ENCODE peak calls at places on chromosomes 3 and 15, in seven cellular contexts. One of them, this sample, is unnamed. For H3K4me1, the result is how much of the 10 kb centered on the place peaks cover.

GRCh38 chr3:32347286-32348125 is 44.1 kb upstream of the CMTM7 start:
- DNase-seq in PC-3: no peak
- DNase-seq in GM23248: no peak
- DNase-seq in SK-N-SH: no peak
- DNase-seq in HCT116: no peak
- DNase-seq in OCI-LY7: no peak
- DNase-seq in MM.1S: no peak
- DNase-seq in this sample: peak

GRCh38 chr3:46899151-46900006 is 21.9 kb downstream of the PTH1R start:
- DNase-seq in PC-3: no peak
- DNase-seq in GM23248: no peak
- DNase-seq in SK-N-SH: no peak
- DNase-seq in HCT116: no peak
- DNase-seq in OCI-LY7: no peak
- DNase-seq in MM.1S: no peak
- DNase-seq in this sample: no peak

GRCh38 chr3:118036215-118036614 is 998.4 kb downstream of the IGSF11 start:
- DNase-seq in PC-3: no peak
- DNase-seq in GM23248: no peak
- DNase-seq in SK-N-SH: no peak
- DNase-seq in HCT116: no peak
- DNase-seq in OCI-LY7: no peak
- DNase-seq in MM.1S: no peak
- DNase-seq in this sample: no peak

GRCh38 chr3:71066356-71066755 is 517.2 kb downstream of the FOXP1 start:
- DNase-seq in PC-3: peak
- DNase-seq in GM23248: no peak
- DNase-seq in SK-N-SH: no peak
- DNase-seq in HCT116: no peak
- DNase-seq in OCI-LY7: peak
- DNase-seq in MM.1S: no peak
- DNase-seq in this sample: no peak

GRCh38 chr3:117688583-117688982 is 979.0 kb downstream of the TUSC7 start:
- DNase-seq in PC-3: no peak
- DNase-seq in GM23248: no peak
- DNase-seq in SK-N-SH: no peak
- DNase-seq in HCT116: no peak
- DNase-seq in OCI-LY7: no peak
- DNase-seq in MM.1S: peak
- DNase-seq in this sample: no peak

GRCh38 chr3:43477600-43477999 is 144.2 kb downstream of the ANO10 start:
- DNase-seq in PC-3: no peak
- DNase-seq in GM23248: no peak
- DNase-seq in SK-N-SH: no peak
- DNase-seq in HCT116: no peak
- DNase-seq in OCI-LY7: no peak
- DNase-seq in MM.1S: no peak
- DNase-seq in this sample: no peak

GRCh38 chr3:17213102-17213501 is 328.3 kb downstream of the PLCL2 start:
- DNase-seq in PC-3: peak
- DNase-seq in GM23248: peak
- DNase-seq in SK-N-SH: no peak
- DNase-seq in HCT116: no peak
- DNase-seq in OCI-LY7: no peak
- DNase-seq in MM.1S: no peak
- DNase-seq in this sample: no peak

GRCh38 chr3:61444794-61445193 is 116.6 kb upstream of the PTPRG start:
- DNase-seq in PC-3: no peak
- DNase-seq in GM23248: no peak
- DNase-seq in SK-N-SH: no peak
- DNase-seq in HCT116: no peak
- DNase-seq in OCI-LY7: no peak
- DNase-seq in MM.1S: no peak
- DNase-seq in this sample: no peak

GRCh38 chr15:98286831-98287230 is 326.3 kb downstream of the ARRDC4 start:
- DNase-seq in PC-3: no peak
- DNase-seq in GM23248: peak
- DNase-seq in SK-N-SH: no peak
- DNase-seq in HCT116: no peak
- DNase-seq in OCI-LY7: no peak
- DNase-seq in MM.1S: no peak
- DNase-seq in this sample: no peak

GRCh38 chr15:89971592-89971997 is 29.5 kb upstream of the ZNF710 start:
- DNase-seq in PC-3: peak
- DNase-seq in GM23248: peak
- DNase-seq in SK-N-SH: peak
- DNase-seq in HCT116: peak
- DNase-seq in OCI-LY7: peak
- DNase-seq in MM.1S: peak
- DNase-seq in this sample: peak

GRCh38 chr3:144229973-144230372 is 258.4 kb downstream of the DIPK2A start:
- DNase-seq in PC-3: no peak
- DNase-seq in GM23248: no peak
- DNase-seq in SK-N-SH: no peak
- DNase-seq in HCT116: no peak
- DNase-seq in OCI-LY7: no peak
- DNase-seq in MM.1S: no peak
- DNase-seq in this sample: no peak

GRCh38 chr3:84109911-84110310 is 848.9 kb upstream of the CADM2 start:
- DNase-seq in PC-3: no peak
- DNase-seq in GM23248: no peak
- DNase-seq in SK-N-SH: no peak
- DNase-seq in HCT116: no peak
- DNase-seq in OCI-LY7: no peak
- DNase-seq in MM.1S: no peak
- DNase-seq in this sample: no peak

GRCh38 chr15:29262738-29263137 is 6.9 kb downstream of the NSMCE3 start:
- DNase-seq in PC-3: no peak
- DNase-seq in GM23248: no peak
- DNase-seq in SK-N-SH: no peak
- DNase-seq in HCT116: no peak
- DNase-seq in OCI-LY7: no peak
- DNase-seq in MM.1S: no peak
- DNase-seq in this sample: no peak

GRCh38 chr3:10602769-10603768 is 97.7 kb upstream of the ATP2B2 start:
- DNase-seq in PC-3: no peak
- DNase-seq in GM23248: no peak
- DNase-seq in SK-N-SH: no peak
- DNase-seq in HCT116: no peak
- DNase-seq in OCI-LY7: peak
- DNase-seq in MM.1S: peak
- DNase-seq in this sample: no peak

GRCh38 chr3:150202696-150203095 is 205.4 kb upstream of the TSC22D2 start:
- DNase-seq in PC-3: no peak
- DNase-seq in GM23248: no peak
- DNase-seq in SK-N-SH: no peak
- DNase-seq in HCT116: no peak
- DNase-seq in OCI-LY7: no peak
- DNase-seq in MM.1S: no peak
- DNase-seq in this sample: no peak

GRCh38 chr3:184781801-184782200 is 30.2 kb upstream of the VPS8 start:
- DNase-seq in PC-3: no peak
- DNase-seq in GM23248: no peak
- DNase-seq in SK-N-SH: no peak
- DNase-seq in HCT116: no peak
- DNase-seq in OCI-LY7: no peak
- DNase-seq in MM.1S: no peak
- DNase-seq in this sample: no peak

DNA sequence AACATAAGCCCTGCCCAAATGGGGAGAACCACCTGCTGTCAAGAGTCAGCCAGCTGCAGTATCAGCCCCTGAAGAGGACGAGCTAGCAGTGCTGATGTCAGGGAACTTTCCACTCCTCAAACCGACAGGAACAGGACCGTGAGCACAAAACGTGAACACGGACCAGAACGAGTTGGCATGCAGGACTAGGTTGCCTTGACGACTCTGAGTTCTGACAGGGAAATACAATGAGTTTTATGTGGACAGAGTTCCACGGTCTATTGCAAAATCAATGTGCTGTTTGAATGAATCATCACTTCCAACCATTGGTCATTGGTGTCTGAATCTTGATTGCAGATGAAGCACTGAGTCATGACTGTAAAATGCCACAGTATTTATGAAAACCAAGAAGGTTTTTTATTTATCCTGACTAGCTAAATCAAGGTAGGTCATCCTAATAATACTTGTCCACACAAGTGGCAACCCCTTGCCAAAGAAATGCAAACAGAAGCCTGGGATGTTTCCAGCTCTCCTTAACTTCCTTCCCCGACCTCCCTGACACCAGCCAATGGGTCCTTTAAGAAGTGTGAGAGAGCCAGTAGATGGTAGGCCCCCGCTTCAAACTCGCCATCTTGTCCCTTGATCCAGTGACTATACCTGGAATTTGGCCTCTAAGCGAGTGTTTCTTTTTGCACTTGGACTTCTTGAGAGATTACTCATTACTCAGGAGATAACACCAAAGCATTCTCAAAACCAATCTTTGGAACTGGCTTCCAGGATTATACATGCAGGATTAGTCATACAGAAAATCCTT is 119.6 kb downstream of the ASB7 start:
- DNase-seq in PC-3: peak
- DNase-seq in GM23248: peak
- DNase-seq in SK-N-SH: no peak
- DNase-seq in HCT116: peak
- DNase-seq in OCI-LY7: no peak
- DNase-seq in MM.1S: no peak
- DNase-seq in this sample: peak
- TF ChIP-seq EZH2phosphoT487 in PC-3: no peak
- TF ChIP-seq EZH2phosphoT487 in GM23248: no peak
- TF ChIP-seq EZH2phosphoT487 in SK-N-SH: no peak
- TF ChIP-seq EZH2phosphoT487 in HCT116: no peak
- TF ChIP-seq EZH2phosphoT487 in OCI-LY7: no peak
- TF ChIP-seq EZH2phosphoT487 in MM.1S: no peak
- TF ChIP-seq EZH2phosphoT487 in this sample: no peak

DNA sequence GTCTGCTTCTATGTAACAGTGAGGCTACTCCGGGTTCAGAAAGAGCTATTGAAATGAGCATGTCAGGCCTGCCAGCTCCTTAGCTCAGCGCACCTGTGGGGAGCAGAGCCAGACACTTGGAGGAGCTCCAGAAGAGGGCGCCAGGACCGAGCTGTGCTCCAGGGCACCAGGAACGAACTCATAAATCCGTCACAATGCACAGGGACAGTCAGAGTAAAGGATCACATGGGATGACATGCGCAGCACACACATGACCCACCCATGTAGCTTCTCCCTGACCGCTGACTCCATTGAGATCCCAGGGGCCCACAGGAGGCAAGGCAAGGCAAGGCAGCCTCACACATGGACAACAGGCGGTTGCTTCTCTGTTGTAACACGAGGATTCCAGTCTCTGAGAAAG is 26.0 kb upstream of the GNB5 start:
- DNase-seq in PC-3: peak
- DNase-seq in GM23248: no peak
- DNase-seq in SK-N-SH: no peak
- DNase-seq in HCT116: no peak
- DNase-seq in OCI-LY7: peak
- DNase-seq in MM.1S: no peak
- DNase-seq in this sample: no peak
- H3K4me1 ChIP-seq in PC-3: under half
- H3K4me1 ChIP-seq in GM23248: under half
- H3K4me1 ChIP-seq in SK-N-SH: under half
- H3K4me1 ChIP-seq in HCT116: under half
- H3K4me1 ChIP-seq in OCI-LY7: under half
- H3K4me1 ChIP-seq in MM.1S: under half
- H3K4me1 ChIP-seq in this sample: under half

DNA sequence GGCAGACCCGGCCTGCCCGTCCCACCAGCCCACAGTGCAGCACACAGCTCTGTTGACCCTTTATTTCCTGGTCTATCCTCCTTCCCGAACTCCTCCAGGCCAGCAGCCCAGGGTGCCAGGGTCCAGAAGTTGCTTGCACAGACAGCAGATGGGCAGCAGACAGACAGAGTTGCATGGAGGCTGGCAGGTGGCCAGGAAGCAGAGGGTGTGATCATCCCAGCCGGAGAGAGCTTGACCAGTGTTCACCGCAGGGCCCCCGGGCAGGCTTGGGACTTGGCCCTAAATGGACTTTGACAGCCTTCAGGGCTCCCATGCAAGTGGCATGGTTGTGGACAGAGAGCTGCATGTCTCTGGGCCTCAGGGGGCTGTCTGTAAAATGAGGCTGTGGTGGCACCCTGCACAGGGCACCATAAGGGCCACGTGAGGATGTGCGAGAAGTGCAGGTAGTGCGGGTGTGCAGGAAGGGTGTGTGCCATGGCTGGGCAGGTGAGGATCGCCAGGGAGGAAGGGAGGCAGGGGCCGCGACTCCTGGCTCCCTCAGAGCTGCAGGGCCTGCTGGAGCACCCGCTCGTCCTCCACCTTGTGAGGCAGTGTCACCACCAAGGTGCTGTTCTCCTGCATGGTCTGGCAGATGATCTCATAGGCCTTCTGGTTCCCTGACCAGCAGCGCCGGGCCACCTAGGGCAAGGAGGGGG is 6.3 kb upstream of the ZXDC start:
- DNase-seq in PC-3: no peak
- DNase-seq in GM23248: peak
- DNase-seq in SK-N-SH: peak
- DNase-seq in HCT116: no peak
- DNase-seq in OCI-LY7: no peak
- DNase-seq in MM.1S: no peak
- DNase-seq in this sample: peak
- TF ChIP-seq EZH2phosphoT487 in PC-3: no peak
- TF ChIP-seq EZH2phosphoT487 in GM23248: no peak
- TF ChIP-seq EZH2phosphoT487 in SK-N-SH: no peak
- TF ChIP-seq EZH2phosphoT487 in HCT116: no peak
- TF ChIP-seq EZH2phosphoT487 in OCI-LY7: no peak
- TF ChIP-seq EZH2phosphoT487 in MM.1S: no peak
- TF ChIP-seq EZH2phosphoT487 in this sample: no peak

GRCh38 chr15:39323157-39323556 is 257.7 kb upstream of the THBS1 start:
- DNase-seq in PC-3: no peak
- DNase-seq in GM23248: no peak
- DNase-seq in SK-N-SH: no peak
- DNase-seq in HCT116: no peak
- DNase-seq in OCI-LY7: no peak
- DNase-seq in MM.1S: no peak
- DNase-seq in this sample: no peak

GRCh38 chr15:39320886-39321285 is 260.0 kb upstream of the THBS1 start:
- DNase-seq in PC-3: no peak
- DNase-seq in GM23248: no peak
- DNase-seq in SK-N-SH: no peak
- DNase-seq in HCT116: no peak
- DNase-seq in OCI-LY7: no peak
- DNase-seq in MM.1S: no peak
- DNase-seq in this sample: no peak

GRCh38 chr15:39323706-39324105 is 257.2 kb upstream of the THBS1 start:
- DNase-seq in PC-3: no peak
- DNase-seq in GM23248: no peak
- DNase-seq in SK-N-SH: no peak
- DNase-seq in HCT116: no peak
- DNase-seq in OCI-LY7: no peak
- DNase-seq in MM.1S: no peak
- DNase-seq in this sample: no peak

GRCh38 chr15:39320355-39320754 is 260.5 kb upstream of the THBS1 start:
- DNase-seq in PC-3: no peak
- DNase-seq in GM23248: no peak
- DNase-seq in SK-N-SH: no peak
- DNase-seq in HCT116: no peak
- DNase-seq in OCI-LY7: no peak
- DNase-seq in MM.1S: no peak
- DNase-seq in this sample: no peak

GRCh38 chr15:39321977-39322376 is 258.9 kb upstream of the THBS1 start:
- DNase-seq in PC-3: no peak
- DNase-seq in GM23248: peak
- DNase-seq in SK-N-SH: no peak
- DNase-seq in HCT116: no peak
- DNase-seq in OCI-LY7: no peak
- DNase-seq in MM.1S: no peak
- DNase-seq in this sample: no peak
- H3K4me1 ChIP-seq in PC-3: under half
- H3K4me1 ChIP-seq in GM23248: under half
- H3K4me1 ChIP-seq in SK-N-SH: under half
- H3K4me1 ChIP-seq in HCT116: under half
- H3K4me1 ChIP-seq in OCI-LY7: under half
- H3K4me1 ChIP-seq in MM.1S: under half
- H3K4me1 ChIP-seq in this sample: under half

GRCh38 chr3:58416191-58416590 is 17.4 kb downstream of the PDHB start:
- DNase-seq in PC-3: no peak
- DNase-seq in GM23248: no peak
- DNase-seq in SK-N-SH: no peak
- DNase-seq in HCT116: no peak
- DNase-seq in OCI-LY7: no peak
- DNase-seq in MM.1S: no peak
- DNase-seq in this sample: peak
- TF ChIP-seq EZH2phosphoT487 in PC-3: no peak
- TF ChIP-seq EZH2phosphoT487 in GM23248: no peak
- TF ChIP-seq EZH2phosphoT487 in SK-N-SH: no peak
- TF ChIP-seq EZH2phosphoT487 in HCT116: no peak
- TF ChIP-seq EZH2phosphoT487 in OCI-LY7: no peak
- TF ChIP-seq EZH2phosphoT487 in MM.1S: no peak
- TF ChIP-seq EZH2phosphoT487 in this sample: no peak

This sample was measured in hepatocyte.